ENCODE peak calls at places on chromosome 13, in four cellular contexts. One of them, this sample, is unnamed.

GRCh38 chr13:23966221-23966690 is 69.0 kb upstream of the C1QTNF9B start:
- DNase-seq in fibroblast of lung: no peak
- DNase-seq in H7: no peak
- DNase-seq in A549: no peak
- DNase-seq in this sample: no peak

GRCh38 chr13:113207890-113208423 is 512 bp downstream of the PCID2 start:
- DNase-seq in fibroblast of lung: peak
- DNase-seq in H7: peak
- DNase-seq in A549: no peak
- DNase-seq in this sample: no peak

GRCh38 chr13:104854007-104854406 is 1681.5 kb downstream of the EFNB2 start:
- DNase-seq in fibroblast of lung: no peak
- DNase-seq in H7: no peak
- DNase-seq in A549: no peak
- DNase-seq in this sample: no peak

GRCh38 chr13:36767276-36767675 is 51.7 kb upstream of the RFXAP start:
- DNase-seq in fibroblast of lung: no peak
- DNase-seq in H7: no peak
- DNase-seq in A549: no peak
- DNase-seq in this sample: no peak

GRCh38 chr13:29886446-29886845 is 36.0 kb upstream of the UBL3 start:
- DNase-seq in fibroblast of lung: no peak
- DNase-seq in H7: no peak
- DNase-seq in A549: no peak
- DNase-seq in this sample: no peak

GRCh38 chr13:51697181-51697580 is 106.8 kb downstream of the DHRS12 start:
- DNase-seq in fibroblast of lung: peak
- DNase-seq in H7: no peak
- DNase-seq in A549: no peak
- DNase-seq in this sample: no peak

GRCh38 chr13:20993661-20994440 is 67.5 kb downstream of the LATS2 start:
- DNase-seq in fibroblast of lung: peak
- DNase-seq in H7: no peak
- DNase-seq in A549: no peak
- DNase-seq in this sample: no peak

GRCh38 chr13:53411443-53411842 is 382.8 kb downstream of the OLFM4 start:
- DNase-seq in fibroblast of lung: no peak
- DNase-seq in H7: no peak
- DNase-seq in A549: no peak
- DNase-seq in this sample: no peak

GRCh38 chr13:35479691-35480090 is 3.2 kb upstream of the MAB21L1 start:
- DNase-seq in fibroblast of lung: no peak
- DNase-seq in H7: no peak
- DNase-seq in A549: no peak
- DNase-seq in this sample: no peak

GRCh38 chr13:110907951-110908898 is 6.6 kb downstream of the ANKRD10 start:
- DNase-seq in fibroblast of lung: no peak
- DNase-seq in H7: peak
- DNase-seq in A549: peak
- DNase-seq in this sample: no peak

GRCh38 chr13:99967498-99967883 is 4.1 kb downstream of the ZIC5 start:
- DNase-seq in fibroblast of lung: no peak
- DNase-seq in H7: no peak
- DNase-seq in A549: no peak
- DNase-seq in this sample: no peak

GRCh38 chr13:40186041-40186440 is 480.4 kb downstream of the FOXO1 start:
- DNase-seq in fibroblast of lung: no peak
- DNase-seq in H7: no peak
- DNase-seq in A549: no peak
- DNase-seq in this sample: no peak

GRCh38 chr13:50400035-50400726 is 384.9 kb downstream of the KCNRG start:
- DNase-seq in fibroblast of lung: peak
- DNase-seq in H7: no peak
- DNase-seq in A549: no peak
- DNase-seq in this sample: peak

GRCh38 chr13:84297246-84297645 is 415.0 kb upstream of the SLITRK1 start:
- DNase-seq in fibroblast of lung: no peak
- DNase-seq in H7: no peak
- DNase-seq in A549: no peak
- DNase-seq in this sample: no peak

GRCh38 chr13:49521216-49521615 is 25.5 kb downstream of the PHF11 start:
- DNase-seq in fibroblast of lung: no peak
- DNase-seq in H7: no peak
- DNase-seq in A549: no peak
- DNase-seq in this sample: no peak

GRCh38 chr13:50033696-50034095 is 18.5 kb downstream of the KCNRG start:
- DNase-seq in fibroblast of lung: peak
- DNase-seq in H7: no peak
- DNase-seq in A549: no peak
- DNase-seq in this sample: no peak

GRCh38 chr13:50731400-50731799 is 112.1 kb downstream of the DLEU7 start:
- DNase-seq in fibroblast of lung: peak
- DNase-seq in H7: no peak
- DNase-seq in A549: no peak
- DNase-seq in this sample: no peak

GRCh38 chr13:34462843-34463242 is 479.2 kb upstream of the NBEA start:
- DNase-seq in fibroblast of lung: peak
- DNase-seq in H7: no peak
- DNase-seq in A549: peak
- DNase-seq in this sample: no peak

GRCh38 chr13:89925107-89925506 is 1422.4 kb upstream of the MIR17HG start:
- DNase-seq in fibroblast of lung: peak
- DNase-seq in H7: peak
- DNase-seq in A549: no peak
- DNase-seq in this sample: no peak